ENCODE peak calls at places on chromosomes 1 and 21, in nine cellular contexts. C is fibroblast of the aortic adventitia; E is WTC11; V is RWPE1; A is fibroblast of lung; Y is progenitor cell of endocrine pancreas; T is activated CD8-positive, alpha-beta T cell treated with anti-CD3 and anti-CD28 coated beads for 36 hours; Q is B cell; J is fibroblast of pulmonary artery. X is an unnamed sample.

GRCh38 chr1:52550447-52550846 is 2.4 kb downstream of the TUT4 start:
- DNase-seq in C (no peak), E (no peak), V (no peak), A (no peak), Y (no peak), T (peak; percentile 27), Q (no peak), J (no peak), X (no peak)

GRCh38 chr1:172951728-172952365 is 98.9 kb downstream of the TNFSF18 start:
- DNase-seq in C (peak; percentile 86), E (no peak), V (peak; percentile 40), A (peak; percentile 96), Y (no peak), T (no peak), Q (no peak), J (peak; percentile 86), X (no peak)

GRCh38 chr1:179366093-179366800 is 476 bp downstream of the AXDND1 start:
- DNase-seq in C (no peak), E (no peak), V (no peak), A (no peak), Y (no peak), T (no peak), Q (no peak), J (peak; percentile 11), X (no peak)

GRCh38 chr1:207059881-207060280 is 6.8 kb downstream of the PFKFB2 start:
- DNase-seq in C (no peak), E (no peak), V (no peak), A (no peak), Y (no peak), T (no peak), Q (no peak), J (no peak), X (no peak)

GRCh38 chr1:167520711-167521206 is 2.4 kb upstream of the CD247 start:
- DNase-seq in C (no peak), E (no peak), V (no peak), A (no peak), Y (no peak), T (no peak), Q (no peak), J (no peak), X (no peak)

GRCh38 chr1:16145988-16146887 is 9.6 kb downstream of the EPHA2 start:
- DNase-seq in C (peak; percentile 82), E (peak; percentile 89), V (peak; percentile 96), A (peak; percentile 78), Y (peak; percentile 75), T (peak; percentile 50), Q (no peak), J (peak; percentile 91), X (peak; percentile 66)

GRCh38 chr1:58402444-58402843 is 144.1 kb downstream of the OMA1 start:
- DNase-seq in C (peak; percentile 32), E (no peak), V (no peak), A (peak; percentile 22), Y (no peak), T (no peak), Q (no peak), J (peak; percentile 33), X (no peak)

GRCh38 chr1:7869136-7869905 is 16.5 kb upstream of the UTS2 start:
- DNase-seq in C (no peak), E (no peak), V (no peak), A (no peak), Y (no peak), T (no peak), Q (no peak), J (no peak), X (no peak)

GRCh38 chr21:43600642-43601397 is 58.5 kb downstream of the HSF2BP start:
- DNase-seq in C (peak; percentile 92), E (no peak), V (peak; percentile 80), A (peak; percentile 81), Y (no peak), T (no peak), Q (no peak), J (peak; percentile 94), X (no peak)

GRCh38 chr1:219159946-219160645 is 13.6 kb upstream of the LYPLAL1 start:
- DNase-seq in C (peak; percentile 67), E (no peak), V (peak; percentile 61), A (peak; percentile 20), Y (no peak), T (no peak), Q (no peak), J (no peak), X (no peak)

GRCh38 chr21:30257773-30258172 is 25.0 kb downstream of the KRTAP24-1 start:
- DNase-seq in C (peak; percentile 2), E (peak; percentile 27), V (peak; percentile 40), A (peak; percentile 9), Y (no peak), T (no peak), Q (no peak), J (peak; percentile 78), X (no peak)

GRCh38 chr1:180241716-180242544 is 11.9 kb downstream of the LHX4 start:
- DNase-seq in C (no peak), E (no peak), V (no peak), A (peak; percentile 20), Y (no peak), T (no peak), Q (no peak), J (peak; percentile 45), X (no peak)

GRCh38 chr1:1539310-1540014 is 962 bp downstream of the TMEM240 start:
- DNase-seq in C (peak; percentile 24), E (peak; percentile 64), V (no peak), A (peak; percentile 46), Y (no peak), T (no peak), Q (peak; percentile 44), J (peak; percentile 43), X (peak; percentile 57)

GRCh38 chr1:6348511-6349191 is 44.9 kb downstream of the ACOT7 start:
- DNase-seq in C (peak; percentile 59), E (no peak), V (no peak), A (peak; percentile 15), Y (no peak), T (peak; percentile 70), Q (no peak), J (peak; percentile 81), X (no peak)

GRCh38 chr1:230212405-230212936 is 145.4 kb downstream of the GALNT2 start:
- DNase-seq in C (no peak), E (no peak), V (no peak), A (no peak), Y (no peak), T (peak; percentile 21), Q (peak; percentile 63), J (no peak), X (peak; percentile 31)

GRCh38 chr1:189775343-189775742 is 702.3 kb downstream of the BRINP3 start:
- DNase-seq in C (peak; percentile 84), E (no peak), V (peak; percentile 14), A (peak; percentile 79), Y (no peak), T (no peak), Q (no peak), J (peak; percentile 88), X (no peak)

GRCh38 chr21:14862794-14863720 is 201.7 kb downstream of the NRIP1 start:
- DNase-seq in C (peak; percentile 59), E (no peak), V (no peak), A (peak; percentile 42), Y (no peak), T (peak; percentile 46), Q (no peak), J (peak; percentile 47), X (no peak)
- TF ChIP-seq CTCF in C (peak; percentile 66), E (peak; percentile 57), V (peak; percentile 60), A (peak; percentile 59), Y (peak; percentile 87), T (peak; percentile 60), Q (peak; percentile 80), J (peak; percentile 59), X (peak; percentile 23)

GRCh38 chr1:192311281-192311680 is 5.5 kb upstream of the RGS21 start:
- DNase-seq in C (peak; percentile 84), E (no peak), V (peak; percentile 17), A (peak; percentile 83), Y (no peak), T (no peak), Q (no peak), J (peak; percentile 86), X (no peak)
- TF ChIP-seq CTCF in C (peak; percentile 89), E (no peak), V (peak; percentile 68), A (peak; percentile 79), Y (peak; percentile 63), T (no peak), Q (no peak), J (peak; percentile 87), X (peak; percentile 6)

GRCh38 chr1:226550671-226551041 is 2.1 kb downstream of the STUM start:
- DNase-seq in C (no peak), E (no peak), V (no peak), A (no peak), Y (no peak), T (no peak), Q (peak; percentile 27), J (no peak), X (no peak)
- TF ChIP-seq CTCF in C (no peak), E (no peak), V (no peak), A (no peak), Y (no peak), T (no peak), Q (no peak), J (no peak), X (no peak)

DNA sequence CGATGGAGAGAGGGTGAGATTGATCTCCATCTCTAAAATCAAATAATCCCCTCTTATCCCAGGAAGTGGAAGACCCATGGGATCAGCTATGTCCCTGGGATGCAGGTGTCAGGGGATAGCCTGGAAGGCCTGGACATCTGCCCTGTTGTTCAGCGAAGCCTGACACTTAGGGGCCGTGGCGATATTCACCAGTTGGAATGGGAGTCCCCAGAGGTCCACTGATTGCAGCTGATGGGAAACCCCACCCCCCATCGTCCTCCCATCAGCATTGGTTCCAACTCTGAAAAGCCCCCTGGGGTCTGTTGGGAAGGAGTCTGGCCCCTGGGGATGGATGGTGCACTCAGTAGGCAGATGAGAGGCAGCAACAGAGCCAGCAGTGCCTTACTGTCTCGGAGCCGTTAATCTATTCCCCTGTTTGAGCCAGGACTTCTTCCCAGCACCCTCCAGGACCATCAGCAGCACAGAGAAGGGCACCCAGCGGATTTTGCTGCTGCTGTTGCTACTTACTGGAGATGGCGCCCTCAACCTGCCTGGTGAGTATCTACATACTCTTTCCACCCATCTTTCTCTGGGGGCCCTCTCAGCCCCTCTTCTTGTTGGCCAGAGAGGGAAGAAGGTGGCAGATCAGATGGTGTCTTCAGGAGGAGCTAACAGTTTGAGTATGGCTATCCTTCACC is 13.4 kb downstream of the CATSPER4 start:
- DNase-seq in C (no peak), E (no peak), V (no peak), A (no peak), Y (no peak), T (peak; percentile 25), Q (no peak), J (no peak), X (no peak)
- TF ChIP-seq CTCF in C (no peak), E (no peak), V (no peak), A (no peak), Y (no peak), T (no peak), Q (no peak), J (no peak), X (no peak)

DNA sequence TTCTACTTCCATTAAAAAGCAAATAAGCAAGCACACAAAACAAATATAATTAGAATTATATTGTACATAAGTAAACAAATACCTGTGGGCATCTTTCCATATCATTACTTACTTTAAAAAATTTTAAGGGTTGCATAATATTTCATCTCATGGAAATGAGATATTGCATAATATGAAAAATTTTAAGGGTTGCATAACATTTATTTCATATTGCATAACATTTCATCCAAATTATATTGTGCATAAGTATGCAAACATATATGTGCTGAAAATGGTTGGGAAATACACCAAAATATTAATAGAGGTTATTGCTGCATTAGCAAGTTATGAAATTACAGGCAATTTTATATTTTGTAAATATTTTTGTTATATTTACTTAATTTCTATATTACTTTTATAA is 213.7 kb downstream of the KCNH1 start:
- DNase-seq in C (no peak), E (no peak), V (no peak), A (no peak), Y (no peak), T (no peak), Q (no peak), J (no peak), X (no peak)
- TF ChIP-seq CTCF in C (no peak), E (no peak), V (no peak), A (no peak), Y (no peak), T (no peak), Q (no peak), J (no peak), X (no peak)